ENCODE peak calls at places on chromosomes 4 and X, in five cellular contexts. X is adipocyte; D is activated CD8-positive, alpha-beta memory T cell treated with anti-CD3 and anti-CD28 coated beads, Interleukin-2, amount 50 U/mL, for 48 hours; T is T-helper 1 cell; K is iPS-NIHi11. H is an unnamed sample.

GRCh38 chrX:44881549-44881948 is 8.6 kb downstream of the KDM6A start:
- DNase-seq in D (no peak), T (no peak), X (no peak), K (no peak), H (no peak)

GRCh38 chr4:103934178-103934789 is 214.5 kb upstream of the TACR3 start:
- DNase-seq in X (peak; percentile 76), T (no peak), K (peak; percentile 18), D (no peak), H (no peak)

GRCh38 chr4:168998596-168998995 is 11.5 kb downstream of the CBR4 start:
- DNase-seq in X (no peak), T (no peak), D (no peak), K (no peak), H (no peak)

GRCh38 chrX:21398424-21398823 is 24.2 kb downstream of the CNKSR2 start:
- DNase-seq in D (no peak), X (no peak), T (no peak), K (no peak), H (no peak)

GRCh38 chrX:68647156-68647957 is at the start of gene STARD8:
- DNase-seq in T (no peak), D (no peak), K (peak; percentile 67), X (peak; percentile 58), H (no peak)

GRCh38 chr4:187478292-187479205 is 517.0 kb upstream of the ZFP42 start:
- DNase-seq in D (no peak), K (no peak), T (no peak), X (peak; percentile 89), H (no peak)

GRCh38 chr4:122577808-122578781 is 42.8 kb downstream of the IL21 start:
- DNase-seq in D (peak; percentile 57), X (peak; percentile 72), K (peak; percentile 65), T (peak; percentile 30), H (peak; percentile 54)

GRCh38 chrX:154357205-154357604 is 17.2 kb downstream of the FLNA start:
- DNase-seq in D (no peak), T (no peak), X (no peak), K (no peak), H (no peak)

GRCh38 chr4:41709844-41710481 is 38.6 kb downstream of the PHOX2B start:
- DNase-seq in X (peak; percentile 56), K (no peak), T (no peak), D (no peak), H (no peak)

GRCh38 chr4:57095956-57096355 is 14.2 kb downstream of the IGFBP7 start:
- DNase-seq in X (no peak), T (no peak), D (no peak), K (no peak), H (no peak)

GRCh38 chr4:183438458-183439113 is 5.8 kb upstream of the CDKN2AIP start:
- DNase-seq in T (no peak), D (no peak), X (peak; percentile 29), K (no peak), H (no peak)

GRCh38 chr4:14269824-14270223 is 642.3 kb upstream of the BOD1L1 start:
- DNase-seq in K (no peak), X (no peak), D (no peak), T (no peak), H (no peak)

GRCh38 chr4:5391492-5391891 is 316.9 kb downstream of the EVC2 start:
- DNase-seq in X (no peak), D (no peak), K (no peak), T (no peak), H (no peak)

GRCh38 chr4:106522839-106523238 is 154.3 kb upstream of the GIMD1 start:
- DNase-seq in X (peak; percentile 25), D (no peak), T (no peak), K (no peak), H (no peak)